ENCODE peak calls at places on chromosomes 2 and 18, in four cellular contexts. P, Q, A and J are unnamed samples.

GRCh38 chr2:11140492-11140891 is 14.8 kb upstream of the SLC66A3 start:
- DNase-seq in P (no peak), Q (peak), A (no peak), J (no peak)

GRCh38 chr2:85254540-85255261 is 73.1 kb downstream of the TGOLN2 start:
- DNase-seq in P (peak), Q (no peak), A (no peak), J (no peak)

GRCh38 chr2:17858064-17858463 is 20.4 kb upstream of the KCNS3 start:
- DNase-seq in P (no peak), Q (no peak), A (no peak), J (no peak)

GRCh38 chr2:151678849-151679248 is 55.4 kb downstream of the NEB start:
- DNase-seq in P (no peak), Q (no peak), A (no peak), J (no peak)

GRCh38 chr2:127853667-127854066 is 4.3 kb downstream of the POLR2D start:
- DNase-seq in P (no peak), Q (peak), A (no peak), J (no peak)

GRCh38 chr18:24271381-24272331 is 126.0 kb downstream of the OSBPL1A start:
- DNase-seq in P (peak), Q (peak), A (peak), J (peak)

GRCh38 chr2:60337142-60337497 is 216.3 kb downstream of the BCL11A start:
- DNase-seq in P (peak), Q (no peak), A (no peak), J (peak)

GRCh38 chr2:85753525-85754312 is at the start of gene ATOH8:
- DNase-seq in P (peak), Q (peak), A (peak), J (peak)

GRCh38 chr2:205290299-205290698 is 392.0 kb upstream of the NRP2 start:
- DNase-seq in P (no peak), Q (no peak), A (no peak), J (no peak)

DNA sequence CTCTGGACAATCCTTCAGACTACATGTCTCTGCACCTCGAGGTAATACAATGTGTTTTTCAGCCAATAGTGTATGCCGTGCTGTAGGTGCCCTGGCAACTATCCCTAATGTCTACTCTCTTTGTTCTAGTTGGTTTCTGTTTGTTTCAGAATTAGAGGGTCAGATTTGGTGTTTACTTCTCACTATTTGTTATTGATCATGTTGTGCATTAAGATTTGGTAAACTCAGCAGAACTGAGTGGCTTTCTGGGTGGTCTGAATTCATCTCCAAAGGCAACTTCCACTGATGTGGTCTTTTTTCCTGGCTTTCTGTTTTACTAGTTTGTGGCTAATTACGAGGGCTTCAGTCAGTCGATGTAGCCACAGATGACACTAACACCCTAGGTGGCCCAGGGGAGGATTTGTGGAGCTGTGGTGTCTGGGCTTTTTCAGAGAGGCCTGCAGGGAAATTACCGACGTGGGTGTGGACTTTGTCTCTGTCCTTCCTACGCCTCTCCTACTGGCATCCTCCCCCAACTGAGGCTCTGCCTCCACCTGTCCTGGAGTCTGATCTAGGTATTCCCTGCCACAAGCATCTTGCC is 50.6 kb downstream of the CDCA7 start:
- DNase-seq in P (no peak), Q (no peak), A (no peak), J (no peak)
- H3K56ac ChIP-seq in P (no peak), Q (no peak), A (no peak), J (no peak)

DNA sequence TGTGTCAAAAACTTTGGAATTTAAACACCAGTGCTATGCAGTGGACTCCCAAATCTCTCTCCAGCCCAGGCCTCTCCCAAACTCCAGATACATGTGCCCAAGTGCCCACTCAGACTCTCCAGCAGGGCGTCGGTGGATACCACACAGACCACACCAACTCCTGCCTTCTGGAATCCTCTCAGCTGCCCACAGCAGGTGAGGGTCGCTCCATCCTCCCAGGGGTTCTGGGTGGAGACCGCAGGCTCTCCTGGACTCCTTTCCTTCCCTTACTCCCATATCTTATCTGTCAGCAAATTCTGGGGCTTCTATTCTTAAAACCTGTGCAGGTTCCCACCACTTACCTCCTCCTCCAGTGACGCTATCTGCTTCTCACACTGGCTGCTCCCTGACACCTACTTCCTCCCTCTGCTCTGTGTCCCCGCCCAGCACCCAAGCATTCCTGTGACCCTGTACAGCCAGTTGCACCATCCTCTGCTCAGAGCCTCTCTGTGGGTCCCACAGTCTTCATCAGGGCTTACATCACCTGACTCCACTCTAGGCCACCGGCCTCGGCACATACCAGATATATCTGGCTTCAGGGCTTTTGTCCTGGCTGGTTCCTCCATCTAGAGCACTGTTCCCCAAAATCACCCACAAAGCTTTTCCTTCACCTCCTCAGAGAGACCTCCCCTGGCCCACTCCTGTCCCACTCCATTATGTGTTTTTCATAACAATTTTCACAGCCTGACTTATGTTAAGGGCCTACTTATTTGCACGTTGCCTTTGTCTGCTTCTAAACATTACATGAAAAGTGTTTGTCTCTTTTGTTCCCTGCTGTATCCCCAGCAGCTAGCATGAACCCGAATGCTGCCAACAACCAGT is 2.6 kb upstream of the IMP4 start:
- DNase-seq in P (no peak), Q (no peak), A (no peak), J (no peak)
- H3K56ac ChIP-seq in P (no peak), Q (no peak), A (no peak), J (no peak)

GRCh38 chr18:59708988-59709387 is 11.8 kb upstream of the CCBE1 start:
- DNase-seq in P (peak), Q (no peak), A (no peak), J (no peak)

GRCh38 chr18:59706499-59706898 is 9.3 kb upstream of the CCBE1 start:
- DNase-seq in P (no peak), Q (no peak), A (no peak), J (no peak)

GRCh38 chr18:59704146-59704545 is 6.9 kb upstream of the CCBE1 start:
- DNase-seq in P (no peak), Q (no peak), A (no peak), J (no peak)

GRCh38 chr18:59705145-59705544 is 7.9 kb upstream of the CCBE1 start:
- DNase-seq in P (no peak), Q (peak), A (no peak), J (no peak)

GRCh38 chr18:59707306-59707705 is 10.1 kb upstream of the CCBE1 start:
- DNase-seq in P (no peak), Q (no peak), A (no peak), J (peak)
- H3K56ac ChIP-seq in P (no peak), Q (no peak), A (no peak), J (no peak)

DNA sequence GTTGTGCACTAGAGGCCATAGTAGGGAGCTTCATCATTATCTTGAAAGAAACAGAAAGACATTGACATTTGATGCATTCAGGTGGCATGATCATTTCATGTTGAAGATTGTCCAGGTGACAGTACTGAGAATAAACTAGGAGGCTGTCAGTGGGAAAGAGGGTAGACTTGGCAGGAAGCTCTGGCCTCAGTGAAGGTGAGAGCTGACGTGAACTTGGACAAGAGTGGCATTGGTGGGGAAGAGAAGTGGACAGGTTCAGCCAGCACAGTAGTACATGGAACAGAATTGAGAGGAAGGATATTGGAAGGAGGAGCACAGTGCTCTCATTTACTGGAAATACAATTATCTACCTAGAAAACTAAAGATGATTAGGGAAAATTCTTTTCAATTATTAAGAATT is 245.2 kb downstream of the CYRIA start:
- DNase-seq in P (no peak), Q (no peak), A (no peak), J (no peak)
- H3K56ac ChIP-seq in P (no peak), Q (no peak), A (no peak), J (no peak)

GRCh38 chr2:149148195-149149006 is 109.9 kb downstream of the LYPD6B start:
- DNase-seq in P (no peak), Q (no peak), A (no peak), J (no peak)

GRCh38 chr2:149149007-149149297 is 110.5 kb downstream of the LYPD6B start:
- DNase-seq in P (no peak), Q (no peak), A (no peak), J (no peak)

GRCh38 chr2:149143734-149144133 is 105.2 kb downstream of the LYPD6B start:
- DNase-seq in P (no peak), Q (no peak), A (no peak), J (no peak)

GRCh38 chr2:149146876-149147275 is 108.4 kb downstream of the LYPD6B start:
- DNase-seq in P (no peak), Q (no peak), A (no peak), J (no peak)

DNA sequence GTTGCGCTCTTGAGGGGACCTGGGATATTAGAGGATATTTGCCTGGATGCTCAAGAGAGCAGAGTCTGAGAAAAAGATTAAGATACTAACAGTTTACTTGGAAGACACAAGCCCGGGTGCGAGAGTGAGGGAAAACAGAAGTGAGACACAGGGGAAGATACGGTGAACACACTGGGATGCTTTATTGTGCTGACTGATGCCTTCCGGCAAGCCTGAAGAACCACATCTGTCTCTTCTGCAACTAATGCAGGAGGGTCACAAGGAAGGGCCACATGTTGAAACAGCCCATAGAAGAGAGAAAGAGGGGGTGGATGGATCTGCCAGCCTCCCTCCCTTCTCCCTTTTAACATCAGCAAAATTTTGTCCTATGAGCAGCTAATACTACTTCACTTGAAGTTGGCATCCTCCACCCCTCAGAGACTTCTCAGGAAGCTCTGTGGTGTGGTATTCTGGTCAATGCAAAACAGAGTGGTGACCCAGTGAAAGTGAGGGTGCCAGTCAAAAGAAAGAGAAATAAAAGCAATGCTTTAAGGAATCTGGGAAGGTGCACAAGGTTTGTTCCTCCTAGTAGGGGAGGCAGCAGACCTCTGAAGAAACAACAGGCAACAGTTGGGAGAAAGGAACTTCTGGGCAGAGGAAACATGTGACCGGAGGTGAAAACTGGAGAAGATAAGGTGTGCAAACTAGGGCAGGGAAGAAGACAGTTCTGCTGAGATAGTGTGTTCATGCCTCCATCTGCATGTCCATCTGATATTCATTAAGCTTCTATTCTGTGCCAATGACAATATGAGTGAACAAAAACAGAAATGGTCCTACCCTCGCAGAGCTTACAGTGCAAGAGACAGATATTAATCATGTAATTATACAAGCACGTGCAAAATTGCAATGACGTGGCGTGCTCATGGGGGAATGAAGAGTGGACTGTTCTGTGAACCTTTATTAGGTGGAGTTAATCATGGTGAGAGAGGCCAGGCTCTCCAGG is 107.1 kb downstream of the LYPD6B start:
- DNase-seq in P (no peak), Q (no peak), A (no peak), J (no peak)
- H3K56ac ChIP-seq in P (no peak), Q (no peak), A (no peak), J (no peak)

GRCh38 chr18:28855989-28856388 is 679.1 kb upstream of the CDH2 start:
- DNase-seq in P (peak), Q (no peak), A (no peak), J (no peak)
- H3K56ac ChIP-seq in P (no peak), Q (no peak), A (no peak), J (no peak)